ENCODE peak calls at places on chromosomes 12 and 14, in seven cellular contexts. U is AG09309; K is HL-60; W is Caco-2; E is AG09319; L is sigmoid colon; T is CD8-positive, alpha-beta T cell. J is an unnamed sample.
A peak's percentile ranks its signal among the peaks of the same experiment; 100 is the strongest.

GRCh38 chr14:61438860-61439765 is 117.7 kb downstream of the PRKCH start:
- DNase-seq in U (peak; percentile 7), K (peak; percentile 62), W (peak; percentile 75), E (no peak), L (no peak), T (no peak), J (peak; percentile 67)

GRCh38 chr12:132323171-132324010 is 6.0 kb downstream of the GALNT9 start:
- DNase-seq in U (no peak), K (no peak), W (no peak), E (no peak), L (no peak), T (no peak), J (no peak)

GRCh38 chr14:41830679-41831078 is 224.0 kb downstream of the LRFN5 start:
- DNase-seq in U (peak; percentile 10), K (no peak), W (peak; percentile 2), E (peak; percentile 3), L (peak; percentile 73), T (no peak), J (no peak)

GRCh38 chr12:28569698-28570411 is 379.6 kb downstream of the CCDC91 start:
- DNase-seq in U (peak; percentile 71), K (no peak), W (peak; percentile 51), E (peak; percentile 78), L (peak; percentile 69), T (no peak), J (no peak)

GRCh38 chr12:111578276-111578970 is 20.7 kb downstream of the ATXN2 start:
- DNase-seq in U (no peak), K (peak; percentile 5), W (peak; percentile 28), E (no peak), L (no peak), T (no peak), J (peak; percentile 16)

GRCh38 chr12:103279444-103279843 is 216.3 kb downstream of the C12orf42 start:
- DNase-seq in U (no peak), K (no peak), W (no peak), E (no peak), L (no peak), T (no peak), J (peak; percentile 53)

GRCh38 chr12:56469007-56469930 is 891 bp downstream of the SPRYD4 start:
- DNase-seq in U (no peak), K (peak; percentile 60), W (peak; percentile 16), E (no peak), L (peak; percentile 69), T (no peak), J (no peak)

GRCh38 chr12:118023461-118023860 is 7.0 kb downstream of the RFC5 start:
- DNase-seq in U (no peak), K (no peak), W (no peak), E (no peak), L (no peak), T (no peak), J (no peak)

GRCh38 chr12:12837025-12837872 is 24.1 kb downstream of the DDX47 start:
- DNase-seq in U (peak; percentile 52), K (peak; percentile 5), W (peak; percentile 76), E (peak; percentile 38), L (no peak), T (no peak), J (peak; percentile 59)

GRCh38 chr12:11545438-11546330 is 103.8 kb upstream of the ETV6 start:
- DNase-seq in U (no peak), K (peak; percentile 40), W (no peak), E (no peak), L (no peak), T (peak; percentile 13), J (peak; percentile 83)

GRCh38 chr12:115918763-115919162 is 358.7 kb downstream of the MED13L start:
- DNase-seq in U (no peak), K (no peak), W (no peak), E (no peak), L (no peak), T (no peak), J (no peak)

GRCh38 chr12:112303004-112303403 is 79.2 kb downstream of the HECTD4 start:
- DNase-seq in U (peak; percentile 23), K (no peak), W (no peak), E (peak; percentile 12), L (no peak), T (no peak), J (peak; percentile 79)

GRCh38 chr12:111773801-111774551 is 7.2 kb downstream of the ALDH2 start:
- DNase-seq in U (peak; percentile 76), K (peak; percentile 72), W (peak; percentile 77), E (peak; percentile 89), L (peak; percentile 94), T (no peak), J (peak; percentile 61)

GRCh38 chr14:68297871-68298468 is 478.4 kb downstream of the RAD51B start:
- DNase-seq in U (no peak), K (no peak), W (peak; percentile 49), E (no peak), L (no peak), T (no peak), J (no peak)

GRCh38 chr12:86260183-86260582 is 4.0 kb upstream of the MGAT4C start:
- DNase-seq in U (no peak), K (no peak), W (no peak), E (no peak), L (no peak), T (no peak), J (no peak)

GRCh38 chr14:72810201-72810600 is 83.7 kb downstream of the DPF3 start:
- DNase-seq in U (no peak), K (no peak), W (no peak), E (no peak), L (no peak), T (peak; percentile 4), J (no peak)

GRCh38 chr14:38721822-38722431 is 381.1 kb downstream of the SEC23A start:
- DNase-seq in U (peak; percentile 14), K (peak; percentile 75), W (peak; percentile 57), E (no peak), L (no peak), T (no peak), J (peak; percentile 35)

GRCh38 chr12:28583771-28584261 is 393.6 kb downstream of the CCDC91 start:
- DNase-seq in U (peak; percentile 95), K (peak; percentile 87), W (no peak), E (peak; percentile 30), L (no peak), T (no peak), J (no peak)

GRCh38 chr12:130973109-130973508 is 19.4 kb downstream of the ADGRD1 start:
- DNase-seq in U (no peak), K (no peak), W (no peak), E (no peak), L (peak; percentile 46), T (no peak), J (no peak)

GRCh38 chr12:3101309-3102022 is 24.3 kb downstream of the TSPAN9 start:
- DNase-seq in U (no peak), K (no peak), W (no peak), E (no peak), L (no peak), T (no peak), J (no peak)

GRCh38 chr12:62603811-62604098 is 137.1 kb downstream of the MON2 start:
- DNase-seq in U (no peak), K (no peak), W (no peak), E (no peak), L (no peak), T (no peak), J (no peak)

GRCh38 chr12:15979096-15980091 is 68.3 kb downstream of the DERA start:
- DNase-seq in U (peak; percentile 93), K (no peak), W (peak; percentile 52), E (peak; percentile 74), L (no peak), T (no peak), J (peak; percentile 28)

DNA sequence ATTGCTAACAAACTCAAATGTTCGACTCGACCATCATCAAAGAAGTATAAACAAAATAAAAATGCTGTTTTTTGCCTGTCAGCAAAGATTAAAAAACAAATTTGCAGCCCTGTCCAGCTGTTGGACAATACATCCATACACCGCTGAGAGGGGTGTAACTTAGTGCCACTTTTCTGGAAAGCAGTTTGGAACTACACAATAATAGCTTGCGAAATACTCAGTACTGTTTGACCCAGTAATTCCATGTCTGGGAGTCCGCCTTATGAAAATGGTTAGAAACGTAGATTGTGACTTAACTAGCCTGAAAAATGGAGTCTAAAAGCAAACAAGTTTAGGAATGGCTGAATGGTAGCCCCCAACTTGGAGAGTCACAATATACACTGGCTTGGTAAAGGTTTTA is 6.4 kb downstream of the USP30 start:
- DNase-seq in U (no peak), K (no peak), W (no peak), E (no peak), L (no peak), T (no peak), J (no peak)
- TF ChIP-seq CTCF in U (no peak), K (no peak), W (no peak), E (no peak), L (no peak), T (no peak), J (no peak)

GRCh38 chr14:20530771-20531571 is 25.6 kb downstream of the RNASE10 start:
- DNase-seq in U (no peak), K (peak; percentile 81), W (peak; percentile 77), E (peak; percentile 36), L (peak; percentile 82), T (peak; percentile 37), J (peak; percentile 59)
- TF ChIP-seq CTCF in U (peak; percentile 69), K (peak; percentile 71), W (peak; percentile 65), E (peak; percentile 71), L (peak; percentile 9), T (peak; percentile 79), J (peak; percentile 56)

DNA sequence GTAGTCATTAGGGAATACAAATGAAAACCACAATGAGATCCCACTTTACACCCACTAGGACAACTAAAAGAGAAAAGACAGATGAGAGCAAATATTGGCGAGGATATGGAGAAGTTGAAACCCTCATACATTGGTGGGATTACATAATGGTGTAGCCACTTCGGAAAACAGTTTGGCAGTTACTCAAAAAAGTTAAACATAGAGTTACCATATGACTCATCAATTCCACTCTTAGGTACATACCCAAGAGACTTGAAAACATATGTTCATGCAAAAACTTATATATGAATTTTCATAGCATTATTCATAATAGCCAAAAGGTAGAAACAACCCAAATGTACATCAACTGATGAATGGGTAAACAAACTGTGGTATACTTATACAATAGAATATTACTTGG is 27.1 kb downstream of the ALDH1L2 start:
- DNase-seq in U (no peak), K (peak; percentile 9), W (no peak), E (no peak), L (no peak), T (no peak), J (no peak)
- TF ChIP-seq CTCF in U (no peak), K (no peak), W (no peak), E (no peak), L (no peak), T (no peak), J (no peak)

DNA sequence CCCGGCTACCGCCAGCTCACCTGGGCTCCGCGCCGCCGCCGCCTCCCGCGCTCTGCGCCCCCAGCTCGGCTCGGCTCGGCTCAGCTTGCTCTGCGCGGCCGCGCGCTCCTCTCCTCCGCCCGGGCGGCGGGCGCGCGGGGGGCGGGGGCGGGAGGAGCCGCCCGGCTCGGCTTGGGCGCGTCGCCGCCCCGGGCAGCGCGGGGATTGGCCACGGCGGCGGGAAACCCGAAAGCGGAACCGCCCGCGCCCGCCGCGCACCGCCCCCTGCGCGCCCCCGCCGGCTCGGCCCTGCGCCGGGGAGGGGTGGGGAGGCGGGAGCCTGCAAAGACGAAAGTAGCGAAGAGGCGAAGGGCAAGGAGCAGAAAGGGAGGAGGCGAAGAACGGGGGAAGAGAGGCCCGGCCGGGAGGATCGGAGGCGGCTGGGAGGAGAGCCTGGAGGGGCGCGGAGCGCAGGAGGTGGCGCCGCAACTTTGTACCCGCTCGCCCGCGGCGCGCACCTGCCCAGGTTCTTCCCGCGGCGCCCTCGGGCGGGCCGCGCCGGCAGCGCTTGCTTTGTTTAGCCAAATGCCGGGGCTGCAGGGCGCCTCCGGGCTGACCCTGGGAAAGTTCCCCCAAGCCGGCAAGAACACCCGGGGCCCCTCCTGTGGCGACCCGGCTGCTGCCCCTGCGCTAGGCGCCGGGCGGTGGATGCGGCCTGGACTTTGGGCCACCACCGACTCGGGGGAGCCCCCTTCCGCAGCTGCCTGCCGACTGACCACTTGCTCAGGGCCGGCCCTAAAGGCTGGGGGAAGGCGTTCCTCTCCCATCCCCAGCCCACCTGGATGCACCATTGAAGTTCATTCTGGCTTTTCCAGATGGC is at the start of gene CAMKK2:
- DNase-seq in U (peak; percentile 3), K (peak; percentile 84), W (peak; percentile 93), E (peak; percentile 38), L (peak; percentile 89), T (peak; percentile 77), J (peak; percentile 99)
- TF ChIP-seq CTCF in U (peak; percentile 6), K (no peak), W (peak; percentile 33), E (no peak), L (no peak), T (no peak), J (peak; percentile 24)